ENCODE peak calls at places on chromosome 10, in eight cellular contexts. J is A673, I is AG04450, L is GM13976, E is fibroblast of lung, G is A549, X is HL-60, B is GM10248. O is an unnamed sample.

GRCh38 chr10:75334720-75335119 is 66.8 kb downstream of the ZNF503 start:
- DNase-seq in X (no peak), G (no peak), E (peak), J (no peak), B (no peak), I (no peak), L (no peak), O (no peak)

GRCh38 chr10:97827778-97828291 is 21.8 kb upstream of the GOLGA7B start:
- DNase-seq in L (no peak), I (no peak), G (no peak), J (no peak), E (no peak), X (no peak), B (no peak), O (no peak)

GRCh38 chr10:123621492-123621891 is 44.7 kb upstream of the GPR26 start:
- DNase-seq in X (no peak), L (no peak), I (no peak), E (no peak), J (no peak), G (no peak), B (no peak), O (no peak)

GRCh38 chr10:91415816-91416215 is 5.7 kb downstream of the HECTD2 start:
- DNase-seq in E (no peak), B (no peak), L (no peak), I (no peak), J (no peak), G (no peak), X (no peak), O (no peak)

GRCh38 chr10:104816501-104816900 is 175.4 kb downstream of the SORCS3 start:
- DNase-seq in X (no peak), J (no peak), I (no peak), L (no peak), B (no peak), E (no peak), G (no peak), O (peak)

GRCh38 chr10:94500063-94500462 is 45.5 kb upstream of the HELLS start:
- DNase-seq in X (no peak), L (no peak), B (no peak), J (peak), E (peak), I (no peak), G (no peak), O (no peak)

GRCh38 chr10:93718937-93719725 is 16.7 kb upstream of the FRA10AC1 start:
- DNase-seq in X (peak), E (no peak), I (no peak), L (peak), B (peak), J (no peak), G (no peak), O (no peak)

GRCh38 chr10:114404171-114405010 is at the start of gene AFAP1L2:
- DNase-seq in G (peak), B (peak), X (no peak), J (no peak), I (no peak), E (no peak), L (peak), O (no peak)

GRCh38 chr10:82757907-82758306 is 882.9 kb downstream of the NRG3 start:
- DNase-seq in I (no peak), G (no peak), X (no peak), J (no peak), L (no peak), B (no peak), E (no peak), O (no peak)

GRCh38 chr10:102457591-102458150 is 6.3 kb upstream of the C10orf95 start:
- DNase-seq in I (no peak), J (no peak), B (no peak), G (no peak), L (no peak), E (no peak), X (no peak), O (no peak)

GRCh38 chr10:115948415-115948814 is 324.6 kb downstream of the GFRA1 start:
- DNase-seq in I (no peak), L (no peak), X (no peak), J (peak), B (no peak), G (no peak), E (peak), O (no peak)

GRCh38 chr10:80122110-80122710 is 10.3 kb upstream of the PLAC9 start:
- DNase-seq in X (no peak), J (no peak), B (no peak), I (no peak), L (no peak), E (no peak), G (no peak), O (no peak)

GRCh38 chr10:117259279-117259678 is 18.4 kb downstream of the SLC18A2 start:
- DNase-seq in L (no peak), J (no peak), E (no peak), G (no peak), B (no peak), X (peak), I (no peak), O (no peak)

GRCh38 chr10:101612872-101613271 is 24.8 kb downstream of the DPCD start:
- DNase-seq in G (no peak), I (no peak), X (no peak), J (no peak), B (no peak), L (no peak), E (no peak), O (no peak)

GRCh38 chr10:122852261-122852660 is 6.6 kb upstream of the CUZD1 start:
- DNase-seq in L (no peak), J (no peak), E (no peak), X (no peak), I (no peak), B (no peak), G (no peak), O (no peak)

GRCh38 chr10:68075550-68076004 is 494 bp upstream of the HERC4 start:
- DNase-seq in J (no peak), L (peak), G (no peak), E (no peak), X (no peak), I (no peak), B (peak), O (no peak)

GRCh38 chr10:86400705-86401587 is 34.4 kb upstream of the GRID1 start:
- DNase-seq in B (peak), L (peak), J (no peak), X (no peak), E (no peak), G (peak), I (no peak), O (peak)

GRCh38 chr10:62306663-62307062 is 38.0 kb upstream of the RTKN2 start:
- DNase-seq in X (no peak), B (no peak), G (no peak), J (no peak), E (no peak), L (no peak), I (no peak), O (no peak)

GRCh38 chr10:99859585-99859984 is 77.1 kb downstream of the ABCC2 start:
- DNase-seq in L (no peak), J (peak), E (no peak), X (no peak), I (no peak), B (no peak), G (no peak), O (peak)

GRCh38 chr10:119409906-119410305 is 132.6 kb downstream of the RGS10 start:
- DNase-seq in G (no peak), J (no peak), L (no peak), I (peak), B (no peak), E (peak), X (no peak), O (no peak)

GRCh38 chr10:124906551-124907001 is 35.3 kb upstream of the ZRANB1 start:
- DNase-seq in I (peak), J (no peak), B (no peak), X (no peak), L (no peak), G (no peak), E (peak), O (no peak)

GRCh38 chr10:87862644-87863101 is 660 bp downstream of the KLLN start:
- DNase-seq in B (peak), X (no peak), G (no peak), J (no peak), E (no peak), I (no peak), L (no peak), O (no peak)

GRCh38 chr10:323651-324293 is 188.5 kb downstream of the ZMYND11 start:
- DNase-seq in G (peak), I (peak), L (peak), E (peak), B (peak), J (peak), X (peak), O (peak)

GRCh38 chr10:52674474-52674873 is 98.1 kb downstream of the MBL2 start:
- DNase-seq in X (no peak), L (no peak), I (no peak), E (no peak), J (no peak), B (no peak), G (no peak), O (no peak)

GRCh38 chr10:35127289-35127891 is 744 bp downstream of the CREM start:
- DNase-seq in I (peak), J (no peak), E (peak), G (peak), L (no peak), B (peak), X (peak), O (peak)

GRCh38 chr10:130013938-130014733 is 50.1 kb upstream of the EBF3 start:
- DNase-seq in X (no peak), G (no peak), B (no peak), I (no peak), J (no peak), E (no peak), L (peak), O (no peak)

DNA sequence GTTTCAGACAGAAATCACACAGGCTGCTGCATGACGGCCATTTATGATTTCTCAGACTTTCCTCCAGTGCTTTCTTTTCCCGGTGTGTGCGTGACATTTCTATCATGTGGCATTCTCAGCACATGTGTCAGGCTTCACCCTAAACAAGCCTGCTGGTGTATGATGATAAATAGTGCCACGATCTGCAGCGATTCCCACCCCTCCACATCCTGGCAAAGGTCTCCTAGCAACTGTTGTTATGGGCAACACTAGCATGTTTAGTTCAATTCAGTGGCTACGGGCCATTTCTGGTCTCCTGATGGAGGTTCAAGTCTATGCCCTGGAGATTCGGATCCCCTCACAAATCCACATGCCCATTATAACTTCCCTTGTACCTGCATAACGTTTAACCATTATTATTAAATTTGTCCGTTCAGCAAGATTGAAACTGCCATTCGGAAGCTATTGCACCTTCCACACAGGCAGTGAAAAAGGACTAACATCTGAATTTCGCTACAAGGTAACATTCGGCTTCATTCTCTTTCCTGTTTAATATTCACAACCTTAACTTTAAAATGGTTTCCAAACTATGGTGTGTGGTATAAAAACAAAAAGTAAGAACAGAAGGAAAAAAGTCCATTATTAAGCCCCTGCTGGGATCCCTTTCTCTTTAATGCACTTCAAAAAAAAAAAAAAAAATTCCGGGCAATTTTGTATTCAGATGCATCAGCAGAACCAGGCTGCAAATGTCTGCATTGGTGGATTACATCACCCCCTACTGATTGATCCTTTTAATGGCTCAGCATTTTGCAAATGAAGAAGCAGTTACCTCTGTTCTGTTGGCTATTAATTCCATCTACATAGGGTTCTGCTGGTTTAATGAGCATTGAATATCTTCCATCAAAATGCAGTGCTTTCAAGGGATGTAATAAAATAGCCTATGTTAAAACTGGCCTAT is 90.2 kb downstream of the FRMD4A start:
- DNase-seq in I (no peak), G (no peak), L (no peak), E (peak), J (peak), B (no peak), X (no peak), O (no peak)
- TF ChIP-seq CTCF in I (no peak), G (no peak), L (no peak), E (no peak), J (peak), B (peak), X (no peak), O (no peak)

DNA sequence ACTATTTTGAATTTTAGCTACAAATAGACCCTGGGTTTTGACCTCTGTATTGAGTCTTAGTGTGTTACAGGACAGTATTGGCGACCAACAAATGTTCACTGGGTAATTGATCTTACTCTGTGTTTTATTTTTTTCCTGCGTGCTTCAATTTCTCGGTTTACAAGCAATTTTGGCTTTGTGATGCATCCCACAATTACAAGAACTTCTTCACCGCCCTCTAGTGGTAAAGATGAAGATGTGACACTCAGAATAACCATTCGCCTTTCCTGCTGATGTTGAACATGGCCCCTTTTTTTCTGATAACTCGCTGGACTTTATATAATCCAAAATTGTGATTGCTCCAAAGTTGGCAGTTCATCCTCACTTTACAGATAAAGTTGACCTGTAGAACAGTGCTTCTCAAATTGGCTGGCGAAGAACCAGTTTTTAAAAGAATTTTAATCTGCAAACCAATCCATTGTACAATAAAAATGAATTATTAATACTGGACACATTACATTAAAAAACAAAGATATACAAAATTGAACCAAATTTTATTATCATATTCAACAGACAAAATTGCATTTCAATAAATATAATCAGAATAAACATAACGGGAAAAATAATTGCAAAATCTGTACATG is 20.2 kb upstream of the SMC3 start:
- DNase-seq in J (peak), E (peak), I (no peak), X (peak), L (peak), G (peak), B (peak), O (no peak)
- TF ChIP-seq CTCF in J (peak), E (peak), I (peak), X (peak), L (peak), G (peak), B (peak), O (peak)

GRCh38 chr10:63668081-63668480 is 146.9 kb downstream of the REEP3 start:
- DNase-seq in B (no peak), I (no peak), G (no peak), L (no peak), E (peak), X (no peak), J (no peak), O (no peak)
- TF ChIP-seq CTCF in B (no peak), I (no peak), G (no peak), L (no peak), E (no peak), X (no peak), J (no peak), O (no peak)

GRCh38 chr10:78406648-78407008 is 373.0 kb downstream of the RPS24 start:
- DNase-seq in X (no peak), G (no peak), E (no peak), I (no peak), J (no peak), L (no peak), B (no peak), O (no peak)

GRCh38 chr10:78410046-78410965 is 376.6 kb downstream of the RPS24 start:
- DNase-seq in G (no peak), I (no peak), X (no peak), E (no peak), L (no peak), J (no peak), B (no peak), O (no peak)

GRCh38 chr10:78408011-78408410 is 374.3 kb downstream of the RPS24 start:
- DNase-seq in J (no peak), I (no peak), L (no peak), G (no peak), E (no peak), X (no peak), B (no peak), O (no peak)

GRCh38 chr10:78407009-78407711 is 373.5 kb downstream of the RPS24 start:
- DNase-seq in X (no peak), G (peak), I (peak), E (peak), J (peak), B (peak), L (peak), O (peak)

GRCh38 chr10:78408671-78409472 is 375.2 kb downstream of the RPS24 start:
- DNase-seq in B (no peak), J (no peak), X (no peak), G (no peak), I (no peak), E (peak), L (no peak), O (no peak)
- TF ChIP-seq CTCF in B (no peak), J (no peak), X (no peak), G (no peak), I (no peak), E (no peak), L (no peak), O (no peak)

GRCh38 chr10:26451903-26452302 is 13.8 kb downstream of the APBB1IP start:
- DNase-seq in J (no peak), B (no peak), E (no peak), I (no peak), X (no peak), G (no peak), L (no peak), O (no peak)

GRCh38 chr10:26446258-26446657 is 8.1 kb downstream of the APBB1IP start:
- DNase-seq in G (no peak), L (no peak), J (no peak), B (no peak), I (no peak), E (no peak), X (no peak), O (no peak)

GRCh38 chr10:26449726-26450125 is 11.6 kb downstream of the APBB1IP start:
- DNase-seq in X (no peak), E (no peak), I (no peak), J (no peak), G (no peak), L (no peak), B (no peak), O (no peak)

GRCh38 chr10:26448292-26448691 is 10.2 kb downstream of the APBB1IP start:
- DNase-seq in B (no peak), E (no peak), L (no peak), X (no peak), G (no peak), J (no peak), I (no peak), O (no peak)

GRCh38 chr10:26448706-26449435 is 10.7 kb downstream of the APBB1IP start:
- DNase-seq in B (peak), L (peak), G (no peak), J (no peak), E (no peak), X (no peak), I (no peak), O (no peak)
- TF ChIP-seq CTCF in B (peak), L (no peak), G (no peak), J (no peak), E (no peak), X (no peak), I (no peak), O (no peak)

O was measured in Calu3.